ENCODE peak calls at places on chromosomes 13 and 19, in six cellular contexts. V, A, B, C, R and H are unnamed samples.

GRCh38 chr19:35153701-35154534 is 617 bp upstream of the FXYD5 start:
- DNase-seq in V (no peak), A (no peak), B (peak), C (no peak), R (no peak), H (peak)

GRCh38 chr19:275000-275399 is 16.2 kb downstream of the PLPP2 start:
- DNase-seq in V (no peak), A (no peak), B (no peak), C (no peak), R (no peak), H (no peak)

GRCh38 chr13:44523176-44524017 is 52.7 kb downstream of the TSC22D1 start:
- DNase-seq in V (no peak), A (peak), B (peak), C (peak), R (no peak), H (no peak)

GRCh38 chr19:47057328-47057727 is 8.9 kb upstream of the TMEM160 start:
- DNase-seq in V (peak), A (no peak), B (no peak), C (peak), R (no peak), H (no peak)

GRCh38 chr19:58217607-58218391 is 10.9 kb upstream of the ZNF544 start:
- DNase-seq in V (no peak), A (no peak), B (no peak), C (no peak), R (no peak), H (no peak)

GRCh38 chr13:63092461-63092860 is 1676.8 kb upstream of the PCDH20 start:
- DNase-seq in V (no peak), A (no peak), B (no peak), C (peak), R (no peak), H (no peak)

GRCh38 chr19:32677657-32678056 is 2.0 kb downstream of the RGS9BP start:
- DNase-seq in V (no peak), A (no peak), B (no peak), C (no peak), R (no peak), H (no peak)

GRCh38 chr19:54188224-54188871 is 1.0 kb downstream of the MBOAT7 start:
- DNase-seq in V (no peak), A (peak), B (peak), C (no peak), R (peak), H (no peak)

GRCh38 chr19:21082011-21082975 is at the start of gene ZNF714:
- DNase-seq in V (peak), A (peak), B (peak), C (peak), R (peak), H (peak)

GRCh38 chr19:10842788-10843187 is 5.4 kb upstream of the C19orf38 start:
- DNase-seq in V (no peak), A (no peak), B (no peak), C (no peak), R (no peak), H (no peak)

GRCh38 chr13:100544866-100545683 is 43.5 kb downstream of the GGACT start:
- DNase-seq in V (peak), A (peak), B (no peak), C (no peak), R (no peak), H (no peak)

GRCh38 chr19:11577451-11578341 is at the start of gene ACP5:
- DNase-seq in V (peak), A (peak), B (no peak), C (no peak), R (no peak), H (no peak)

GRCh38 chr13:98476538-98476966 is 100.4 kb downstream of the STK24 start:
- DNase-seq in V (no peak), A (peak), B (peak), C (peak), R (peak), H (peak)

GRCh38 chr19:18793144-18794028 is 2.3 kb upstream of the COMP start:
- DNase-seq in V (no peak), A (no peak), B (no peak), C (no peak), R (no peak), H (no peak)

GRCh38 chr13:41463823-41464602 is 6.7 kb downstream of the RGCC start:
- DNase-seq in V (no peak), A (no peak), B (no peak), C (no peak), R (no peak), H (no peak)

GRCh38 chr19:33634361-33635091 is 12.8 kb downstream of the CHST8 start:
- DNase-seq in V (no peak), A (no peak), B (no peak), C (no peak), R (no peak), H (no peak)

GRCh38 chr19:19866599-19867248 is 1.0 kb downstream of the ZNF253 start:
- DNase-seq in V (no peak), A (peak), B (peak), C (no peak), R (peak), H (peak)

GRCh38 chr13:84870190-84870589 is 929.0 kb downstream of the SLITRK6 start:
- DNase-seq in V (no peak), A (no peak), B (no peak), C (no peak), R (no peak), H (no peak)

GRCh38 chr19:15836345-15836594 is 20.8 kb upstream of the OR10H1 start:
- DNase-seq in V (no peak), A (no peak), B (peak), C (no peak), R (no peak), H (no peak)

GRCh38 chr13:26017932-26018690 is 33.7 kb downstream of the SHISA2 start:
- DNase-seq in V (no peak), A (no peak), B (no peak), C (no peak), R (no peak), H (no peak)

GRCh38 chr19:15418112-15418587 is 638 bp downstream of the AKAP8L start:
- DNase-seq in V (peak), A (no peak), B (peak), C (no peak), R (peak), H (no peak)

GRCh38 chr13:28012896-28013295 is 24.4 kb upstream of the URAD start:
- DNase-seq in V (no peak), A (no peak), B (no peak), C (no peak), R (no peak), H (no peak)

GRCh38 chr13:56755181-56755580 is 385.5 kb upstream of the PRR20A start:
- DNase-seq in V (no peak), A (no peak), B (no peak), C (no peak), R (no peak), H (no peak)

GRCh38 chr19:10339380-10339960 is at the start of gene ICAM3:
- DNase-seq in V (no peak), A (no peak), B (no peak), C (no peak), R (no peak), H (peak)

GRCh38 chr13:88751994-88752393 is 1080.8 kb downstream of the SLITRK5 start:
- DNase-seq in V (no peak), A (no peak), B (no peak), C (no peak), R (no peak), H (no peak)